ENCODE peak calls at places on chromosome 21, in nine cellular contexts. One of them, this sample, is unnamed.

GRCh38 chr21:27060190-27060589 is 93.3 kb upstream of the ADAMTS5 start:
- DNase-seq in prostate gland: no peak
- DNase-seq in stomach: no peak
- DNase-seq in Peyer's patch: no peak
- DNase-seq in spleen: no peak
- DNase-seq in adrenal gland: no peak
- DNase-seq in tibial nerve: no peak
- DNase-seq in esophagus muscularis mucosa: no peak
- DNase-seq in heart left ventricle: no peak
- DNase-seq in this sample: no peak

GRCh38 chr21:18384771-18385170 is 18.8 kb downstream of the TMPRSS15 start:
- DNase-seq in prostate gland: no peak
- DNase-seq in Peyer's patch: no peak
- DNase-seq in spleen: no peak
- DNase-seq in heart left ventricle: no peak
- DNase-seq in esophagus muscularis mucosa: no peak
- DNase-seq in tibial nerve: no peak
- DNase-seq in stomach: no peak
- DNase-seq in adrenal gland: no peak
- DNase-seq in this sample: no peak

GRCh38 chr21:40809673-40810072 is 37.3 kb downstream of the DSCAM start:
- DNase-seq in spleen: no peak
- DNase-seq in heart left ventricle: no peak
- DNase-seq in esophagus muscularis mucosa: peak; percentile 74
- DNase-seq in prostate gland: no peak
- DNase-seq in adrenal gland: no peak
- DNase-seq in Peyer's patch: no peak
- DNase-seq in tibial nerve: no peak
- DNase-seq in stomach: no peak
- DNase-seq in this sample: no peak

GRCh38 chr21:42215942-42216725 is 2.8 kb upstream of the ABCG1 start:
- DNase-seq in tibial nerve: no peak
- DNase-seq in adrenal gland: no peak
- DNase-seq in stomach: peak; percentile 11
- DNase-seq in Peyer's patch: peak; percentile 37
- DNase-seq in heart left ventricle: no peak
- DNase-seq in esophagus muscularis mucosa: no peak
- DNase-seq in prostate gland: no peak
- DNase-seq in spleen: no peak
- DNase-seq in this sample: no peak

GRCh38 chr21:38956791-38957571 is 151.3 kb downstream of the ETS2 start:
- DNase-seq in adrenal gland: peak; percentile 22
- DNase-seq in spleen: no peak
- DNase-seq in tibial nerve: no peak
- DNase-seq in esophagus muscularis mucosa: no peak
- DNase-seq in Peyer's patch: no peak
- DNase-seq in prostate gland: no peak
- DNase-seq in stomach: peak; percentile 61
- DNase-seq in heart left ventricle: no peak
- DNase-seq in this sample: peak; percentile 62

GRCh38 chr21:18114735-18115134 is 129.9 kb upstream of the CHODL start:
- DNase-seq in prostate gland: no peak
- DNase-seq in tibial nerve: no peak
- DNase-seq in stomach: no peak
- DNase-seq in esophagus muscularis mucosa: no peak
- DNase-seq in Peyer's patch: no peak
- DNase-seq in spleen: no peak
- DNase-seq in heart left ventricle: no peak
- DNase-seq in adrenal gland: no peak
- DNase-seq in this sample: no peak

GRCh38 chr21:17611414-17612022 is 1.2 kb downstream of the BTG3 start:
- DNase-seq in stomach: peak; percentile 86
- DNase-seq in Peyer's patch: peak; percentile 93
- DNase-seq in adrenal gland: peak; percentile 87
- DNase-seq in esophagus muscularis mucosa: peak; percentile 95
- DNase-seq in prostate gland: peak; percentile 81
- DNase-seq in spleen: peak; percentile 88
- DNase-seq in heart left ventricle: peak; percentile 85
- DNase-seq in tibial nerve: peak; percentile 83
- DNase-seq in this sample: peak; percentile 90

GRCh38 chr21:42694751-42695150 is 41.3 kb downstream of the PDE9A start:
- DNase-seq in Peyer's patch: peak; percentile 25
- DNase-seq in stomach: no peak
- DNase-seq in tibial nerve: no peak
- DNase-seq in spleen: peak; percentile 47
- DNase-seq in adrenal gland: no peak
- DNase-seq in esophagus muscularis mucosa: no peak
- DNase-seq in heart left ventricle: no peak
- DNase-seq in prostate gland: no peak
- DNase-seq in this sample: no peak

GRCh38 chr21:18801468-18801867 is 397.9 kb upstream of the TMPRSS15 start:
- DNase-seq in Peyer's patch: peak; percentile 46
- DNase-seq in esophagus muscularis mucosa: no peak
- DNase-seq in prostate gland: no peak
- DNase-seq in spleen: no peak
- DNase-seq in tibial nerve: no peak
- DNase-seq in heart left ventricle: no peak
- DNase-seq in adrenal gland: no peak
- DNase-seq in stomach: peak; percentile 27
- DNase-seq in this sample: no peak

GRCh38 chr21:37264808-37265207 is 2.3 kb downstream of the VPS26C start:
- DNase-seq in prostate gland: no peak
- DNase-seq in heart left ventricle: no peak
- DNase-seq in stomach: no peak
- DNase-seq in Peyer's patch: no peak
- DNase-seq in tibial nerve: no peak
- DNase-seq in esophagus muscularis mucosa: no peak
- DNase-seq in adrenal gland: no peak
- DNase-seq in spleen: no peak
- DNase-seq in this sample: no peak

GRCh38 chr21:37268186-37268503 is 1.0 kb upstream of the VPS26C start:
- DNase-seq in prostate gland: no peak
- DNase-seq in stomach: no peak
- DNase-seq in heart left ventricle: no peak
- DNase-seq in adrenal gland: no peak
- DNase-seq in esophagus muscularis mucosa: no peak
- DNase-seq in Peyer's patch: no peak
- DNase-seq in spleen: no peak
- DNase-seq in tibial nerve: no peak
- DNase-seq in this sample: no peak

GRCh38 chr21:37269481-37269880 is 2.3 kb upstream of the VPS26C start:
- DNase-seq in tibial nerve: no peak
- DNase-seq in Peyer's patch: no peak
- DNase-seq in stomach: no peak
- DNase-seq in esophagus muscularis mucosa: no peak
- DNase-seq in prostate gland: no peak
- DNase-seq in adrenal gland: no peak
- DNase-seq in spleen: no peak
- DNase-seq in heart left ventricle: no peak
- DNase-seq in this sample: no peak

GRCh38 chr21:37267269-37268185 is at the start of gene VPS26C:
- DNase-seq in spleen: peak; percentile 100
- DNase-seq in esophagus muscularis mucosa: peak; percentile 99
- DNase-seq in Peyer's patch: peak; percentile 100
- DNase-seq in heart left ventricle: peak; percentile 99
- DNase-seq in adrenal gland: peak; percentile 98
- DNase-seq in tibial nerve: peak; percentile 95
- DNase-seq in stomach: peak; percentile 98
- DNase-seq in prostate gland: peak; percentile 98
- DNase-seq in this sample: peak; percentile 99

DNA sequence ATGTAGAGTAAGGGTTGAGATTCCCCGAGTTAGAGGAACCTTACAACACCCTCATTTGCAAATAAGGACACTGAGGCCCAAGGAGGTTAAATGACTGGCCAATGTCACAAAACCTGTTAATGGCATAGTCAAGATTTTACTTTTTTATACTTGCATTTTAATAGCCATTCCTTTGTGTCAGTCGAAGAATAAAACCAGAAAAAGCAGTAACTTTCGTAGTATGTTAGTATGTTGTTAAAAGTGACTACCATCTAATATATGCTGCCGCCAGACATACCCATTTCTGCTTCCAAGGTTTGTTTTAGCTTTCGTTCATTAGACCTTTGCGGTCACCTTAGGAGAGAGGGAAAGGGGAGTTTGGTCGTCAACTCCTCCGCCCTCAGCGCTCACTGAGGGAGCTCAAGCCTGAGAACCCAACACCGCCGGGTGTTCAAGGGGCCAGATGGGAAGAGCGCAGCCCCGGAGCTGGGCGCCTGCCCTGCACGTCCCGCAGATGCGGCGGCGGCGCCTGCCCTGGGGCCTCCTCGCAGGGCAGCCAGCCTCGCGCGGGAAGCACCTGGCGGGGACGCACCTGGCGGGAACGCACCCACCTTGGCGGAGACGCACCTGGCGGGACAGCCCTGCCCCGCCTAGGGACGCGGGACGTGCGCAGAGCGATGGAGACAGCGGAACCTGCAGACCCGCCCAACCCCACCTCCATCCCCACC is 466 bp downstream of the VPS26C start:
- DNase-seq in Peyer's patch: no peak
- DNase-seq in esophagus muscularis mucosa: no peak
- DNase-seq in tibial nerve: no peak
- DNase-seq in heart left ventricle: no peak
- DNase-seq in adrenal gland: peak; percentile 51
- DNase-seq in spleen: peak; percentile 96
- DNase-seq in stomach: peak; percentile 60
- DNase-seq in prostate gland: no peak
- DNase-seq in this sample: peak; percentile 93
- TF ChIP-seq POLR2A in Peyer's patch: no peak
- TF ChIP-seq POLR2A in esophagus muscularis mucosa: no peak
- TF ChIP-seq POLR2A in tibial nerve: no peak
- TF ChIP-seq POLR2A in heart left ventricle: no peak
- TF ChIP-seq POLR2A in adrenal gland: no peak
- TF ChIP-seq POLR2A in spleen: no peak
- TF ChIP-seq POLR2A in stomach: no peak
- TF ChIP-seq POLR2A in prostate gland: no peak
- TF ChIP-seq POLR2A in this sample: no peak

DNA sequence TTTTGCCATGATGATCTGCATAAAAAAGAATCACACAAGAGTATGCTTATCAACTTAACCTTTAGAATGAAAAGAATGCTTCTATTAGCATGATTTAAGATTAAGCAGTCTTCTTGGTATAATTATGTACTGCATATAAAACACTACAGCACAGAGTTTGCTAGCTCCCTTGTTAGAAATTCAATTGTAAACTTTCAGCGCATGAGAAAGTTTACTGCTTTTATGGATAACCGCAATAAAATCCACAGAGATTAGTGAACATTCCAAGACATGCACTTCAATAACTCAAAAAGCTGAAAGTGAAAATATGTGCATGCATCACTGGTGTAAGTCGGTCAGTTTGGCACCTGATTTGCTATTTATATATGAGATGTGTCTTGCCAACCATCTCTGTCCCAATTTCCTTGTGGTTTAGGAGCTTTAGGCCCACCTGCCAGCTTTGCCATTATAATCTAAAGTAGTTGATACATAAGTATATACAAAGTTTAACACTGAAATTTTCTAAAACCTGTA is 16.9 kb downstream of the CCT8 start:
- DNase-seq in prostate gland: no peak
- DNase-seq in heart left ventricle: no peak
- DNase-seq in esophagus muscularis mucosa: no peak
- DNase-seq in Peyer's patch: no peak
- DNase-seq in tibial nerve: no peak
- DNase-seq in adrenal gland: no peak
- DNase-seq in spleen: no peak
- DNase-seq in stomach: no peak
- DNase-seq in this sample: no peak
- H3K36me3 ChIP-seq in prostate gland: peaks cover 9% of the 10 kb centered on the region
- H3K36me3 ChIP-seq in heart left ventricle: peaks cover 26% of the 10 kb centered on the region
- H3K36me3 ChIP-seq in esophagus muscularis mucosa: peaks cover 83% of the 10 kb centered on the region
- H3K36me3 ChIP-seq in Peyer's patch: no peaks in the 10 kb centered on the region
- H3K36me3 ChIP-seq in tibial nerve: peaks cover 97% of the 10 kb centered on the region
- H3K36me3 ChIP-seq in adrenal gland: peaks cover 4% of the 10 kb centered on the region
- H3K36me3 ChIP-seq in spleen: peaks cover 99% of the 10 kb centered on the region
- H3K36me3 ChIP-seq in stomach: peaks cover 100% of the 10 kb centered on the region
- H3K36me3 ChIP-seq in this sample: peaks cover 18% of the 10 kb centered on the region

GRCh38 chr21:32516729-32517649 is 68.3 kb downstream of the TCP10L start:
- DNase-seq in esophagus muscularis mucosa: no peak
- DNase-seq in prostate gland: no peak
- DNase-seq in stomach: no peak
- DNase-seq in spleen: no peak
- DNase-seq in heart left ventricle: peak; percentile 50
- DNase-seq in adrenal gland: no peak
- DNase-seq in tibial nerve: no peak
- DNase-seq in Peyer's patch: no peak
- DNase-seq in this sample: peak; percentile 28

GRCh38 chr21:32519945-32520884 is 65.1 kb downstream of the TCP10L start:
- DNase-seq in tibial nerve: no peak
- DNase-seq in Peyer's patch: no peak
- DNase-seq in esophagus muscularis mucosa: no peak
- DNase-seq in prostate gland: no peak
- DNase-seq in adrenal gland: no peak
- DNase-seq in heart left ventricle: no peak
- DNase-seq in spleen: no peak
- DNase-seq in stomach: no peak
- DNase-seq in this sample: no peak

GRCh38 chr21:32520885-32521735 is 64.2 kb downstream of the TCP10L start:
- DNase-seq in Peyer's patch: peak; percentile 75
- DNase-seq in stomach: peak; percentile 54
- DNase-seq in heart left ventricle: peak; percentile 93
- DNase-seq in spleen: peak; percentile 84
- DNase-seq in tibial nerve: peak; percentile 88
- DNase-seq in prostate gland: peak; percentile 65
- DNase-seq in adrenal gland: peak; percentile 84
- DNase-seq in esophagus muscularis mucosa: peak; percentile 94
- DNase-seq in this sample: no peak

GRCh38 chr21:32514275-32515055 is 70.9 kb downstream of the TCP10L start:
- DNase-seq in Peyer's patch: no peak
- DNase-seq in prostate gland: no peak
- DNase-seq in tibial nerve: no peak
- DNase-seq in heart left ventricle: no peak
- DNase-seq in esophagus muscularis mucosa: no peak
- DNase-seq in stomach: no peak
- DNase-seq in adrenal gland: no peak
- DNase-seq in spleen: no peak
- DNase-seq in this sample: no peak

GRCh38 chr21:32515869-32516268 is 69.5 kb downstream of the TCP10L start:
- DNase-seq in Peyer's patch: no peak
- DNase-seq in spleen: no peak
- DNase-seq in prostate gland: no peak
- DNase-seq in adrenal gland: no peak
- DNase-seq in tibial nerve: no peak
- DNase-seq in esophagus muscularis mucosa: no peak
- DNase-seq in stomach: no peak
- DNase-seq in heart left ventricle: no peak
- DNase-seq in this sample: no peak
- TF ChIP-seq POLR2A in Peyer's patch: no peak
- TF ChIP-seq POLR2A in spleen: no peak
- TF ChIP-seq POLR2A in prostate gland: no peak
- TF ChIP-seq POLR2A in adrenal gland: no peak
- TF ChIP-seq POLR2A in tibial nerve: no peak
- TF ChIP-seq POLR2A in esophagus muscularis mucosa: no peak
- TF ChIP-seq POLR2A in stomach: no peak
- TF ChIP-seq POLR2A in heart left ventricle: no peak
- TF ChIP-seq POLR2A in this sample: no peak

DNA sequence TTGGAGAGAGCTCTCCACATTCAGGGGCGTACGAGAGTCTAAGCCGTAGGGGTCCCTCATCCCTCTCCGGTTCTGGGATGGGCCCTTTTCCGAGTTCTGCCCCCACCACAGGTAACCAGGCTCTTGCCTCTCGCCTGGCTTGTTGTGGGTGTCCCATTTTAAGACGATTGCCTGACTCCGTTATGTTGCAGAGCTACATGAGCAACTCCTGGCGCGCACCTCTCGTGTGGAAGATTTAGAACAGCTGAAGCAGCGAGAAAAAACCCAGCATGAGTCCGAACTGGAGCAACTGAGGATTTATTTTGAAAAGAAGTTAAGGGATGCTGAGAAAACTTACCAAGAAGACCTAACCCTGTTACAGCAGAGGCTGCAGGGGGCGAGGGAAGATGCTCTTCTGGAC is 29.0 kb downstream of the PCNT start:
- DNase-seq in tibial nerve: no peak
- DNase-seq in Peyer's patch: no peak
- DNase-seq in stomach: no peak
- DNase-seq in spleen: no peak
- DNase-seq in heart left ventricle: no peak
- DNase-seq in esophagus muscularis mucosa: no peak
- DNase-seq in prostate gland: no peak
- DNase-seq in adrenal gland: no peak
- DNase-seq in this sample: no peak
- H3K36me3 ChIP-seq in tibial nerve: peaks cover 100% of the 10 kb centered on the region
- H3K36me3 ChIP-seq in Peyer's patch: no peaks in the 10 kb centered on the region
- H3K36me3 ChIP-seq in stomach: peaks cover 100% of the 10 kb centered on the region
- H3K36me3 ChIP-seq in spleen: peaks cover 92% of the 10 kb centered on the region
- H3K36me3 ChIP-seq in heart left ventricle: peaks cover 21% of the 10 kb centered on the region
- H3K36me3 ChIP-seq in esophagus muscularis mucosa: peaks cover 100% of the 10 kb centered on the region
- H3K36me3 ChIP-seq in prostate gland: no peaks in the 10 kb centered on the region
- H3K36me3 ChIP-seq in adrenal gland: no peaks in the 10 kb centered on the region
- H3K36me3 ChIP-seq in this sample: peaks cover 50% of the 10 kb centered on the region

This sample was measured in upper lobe of left lung.